ENCODE peak calls at places on chromosomes 4 and X, in ten cellular contexts. One of them, this sample, is unnamed.

GRCh38 chr4:84639143-84639542 is 56.2 kb downstream of the CDS1 start:
- DNase-seq in NCI-H1105: no peak
- DNase-seq in HT-29: no peak
- DNase-seq in stimulated activated CD8-positive, alpha-beta memory T cell treated with anti-CD3 and anti-CD28 coated beads, Interleukin-4, amount 100 ng/mL, for 24 hours: no peak
- DNase-seq in EL: no peak
- DNase-seq in effector memory CD8-positive, alpha-beta T cell: no peak
- DNase-seq in NCI-H82: no peak
- DNase-seq in stimulated activated CD4-positive, alpha-beta T cell treated with anti-CD3 and anti-CD28 coated beads, Interleukin-4, amount 100 ng/mL, for 1 hour: no peak
- DNase-seq in RWPE1: no peak
- DNase-seq in nephron progenitor cell: no peak
- DNase-seq in this sample: no peak

GRCh38 chr4:6229095-6229494 is 28.7 kb upstream of the JAKMIP1 start:
- DNase-seq in effector memory CD8-positive, alpha-beta T cell: no peak
- DNase-seq in NCI-H82: peak
- DNase-seq in stimulated activated CD4-positive, alpha-beta T cell treated with anti-CD3 and anti-CD28 coated beads, Interleukin-4, amount 100 ng/mL, for 1 hour: no peak
- DNase-seq in stimulated activated CD8-positive, alpha-beta memory T cell treated with anti-CD3 and anti-CD28 coated beads, Interleukin-4, amount 100 ng/mL, for 24 hours: no peak
- DNase-seq in HT-29: no peak
- DNase-seq in EL: no peak
- DNase-seq in NCI-H1105: no peak
- DNase-seq in RWPE1: no peak
- DNase-seq in nephron progenitor cell: no peak
- DNase-seq in this sample: no peak

GRCh38 chrX:71533850-71534515 is 1.1 kb downstream of the OGT start:
- DNase-seq in RWPE1: no peak
- DNase-seq in HT-29: peak
- DNase-seq in nephron progenitor cell: peak
- DNase-seq in effector memory CD8-positive, alpha-beta T cell: peak
- DNase-seq in stimulated activated CD8-positive, alpha-beta memory T cell treated with anti-CD3 and anti-CD28 coated beads, Interleukin-4, amount 100 ng/mL, for 24 hours: peak
- DNase-seq in EL: peak
- DNase-seq in stimulated activated CD4-positive, alpha-beta T cell treated with anti-CD3 and anti-CD28 coated beads, Interleukin-4, amount 100 ng/mL, for 1 hour: peak
- DNase-seq in NCI-H82: peak
- DNase-seq in NCI-H1105: peak
- DNase-seq in this sample: peak

GRCh38 chr4:149709640-149710039 is 106.0 kb downstream of the IQCM start:
- DNase-seq in nephron progenitor cell: no peak
- DNase-seq in stimulated activated CD4-positive, alpha-beta T cell treated with anti-CD3 and anti-CD28 coated beads, Interleukin-4, amount 100 ng/mL, for 1 hour: no peak
- DNase-seq in stimulated activated CD8-positive, alpha-beta memory T cell treated with anti-CD3 and anti-CD28 coated beads, Interleukin-4, amount 100 ng/mL, for 24 hours: no peak
- DNase-seq in RWPE1: no peak
- DNase-seq in EL: peak
- DNase-seq in NCI-H1105: no peak
- DNase-seq in NCI-H82: no peak
- DNase-seq in HT-29: no peak
- DNase-seq in effector memory CD8-positive, alpha-beta T cell: no peak
- DNase-seq in this sample: no peak

GRCh38 chr4:131430302-131430701 is 1718.8 kb upstream of the PCDH10 start:
- DNase-seq in NCI-H82: peak
- DNase-seq in RWPE1: no peak
- DNase-seq in NCI-H1105: no peak
- DNase-seq in stimulated activated CD8-positive, alpha-beta memory T cell treated with anti-CD3 and anti-CD28 coated beads, Interleukin-4, amount 100 ng/mL, for 24 hours: no peak
- DNase-seq in EL: no peak
- DNase-seq in stimulated activated CD4-positive, alpha-beta T cell treated with anti-CD3 and anti-CD28 coated beads, Interleukin-4, amount 100 ng/mL, for 1 hour: no peak
- DNase-seq in effector memory CD8-positive, alpha-beta T cell: no peak
- DNase-seq in nephron progenitor cell: no peak
- DNase-seq in HT-29: no peak
- DNase-seq in this sample: no peak

GRCh38 chrX:129115104-129115503 is 408.2 kb downstream of the SMARCA1 start:
- DNase-seq in HT-29: peak
- DNase-seq in nephron progenitor cell: peak
- DNase-seq in effector memory CD8-positive, alpha-beta T cell: no peak
- DNase-seq in stimulated activated CD8-positive, alpha-beta memory T cell treated with anti-CD3 and anti-CD28 coated beads, Interleukin-4, amount 100 ng/mL, for 24 hours: no peak
- DNase-seq in NCI-H1105: no peak
- DNase-seq in RWPE1: peak
- DNase-seq in stimulated activated CD4-positive, alpha-beta T cell treated with anti-CD3 and anti-CD28 coated beads, Interleukin-4, amount 100 ng/mL, for 1 hour: no peak
- DNase-seq in EL: peak
- DNase-seq in NCI-H82: peak
- DNase-seq in this sample: no peak

GRCh38 chr4:113468165-113469022 is 293.1 kb downstream of the CAMK2D start:
- DNase-seq in nephron progenitor cell: no peak
- DNase-seq in stimulated activated CD8-positive, alpha-beta memory T cell treated with anti-CD3 and anti-CD28 coated beads, Interleukin-4, amount 100 ng/mL, for 24 hours: no peak
- DNase-seq in stimulated activated CD4-positive, alpha-beta T cell treated with anti-CD3 and anti-CD28 coated beads, Interleukin-4, amount 100 ng/mL, for 1 hour: peak
- DNase-seq in EL: peak
- DNase-seq in NCI-H82: no peak
- DNase-seq in effector memory CD8-positive, alpha-beta T cell: no peak
- DNase-seq in RWPE1: peak
- DNase-seq in NCI-H1105: no peak
- DNase-seq in HT-29: peak
- DNase-seq in this sample: no peak

GRCh38 chrX:30577362-30577961 is at the start of gene TASL:
- DNase-seq in stimulated activated CD8-positive, alpha-beta memory T cell treated with anti-CD3 and anti-CD28 coated beads, Interleukin-4, amount 100 ng/mL, for 24 hours: no peak
- DNase-seq in EL: no peak
- DNase-seq in NCI-H82: no peak
- DNase-seq in stimulated activated CD4-positive, alpha-beta T cell treated with anti-CD3 and anti-CD28 coated beads, Interleukin-4, amount 100 ng/mL, for 1 hour: peak
- DNase-seq in NCI-H1105: no peak
- DNase-seq in RWPE1: no peak
- DNase-seq in nephron progenitor cell: no peak
- DNase-seq in effector memory CD8-positive, alpha-beta T cell: peak
- DNase-seq in HT-29: no peak
- DNase-seq in this sample: peak

GRCh38 chr4:1463927-1464540 is 57.8 kb upstream of the NKX1-1 start:
- DNase-seq in NCI-H82: no peak
- DNase-seq in HT-29: no peak
- DNase-seq in stimulated activated CD8-positive, alpha-beta memory T cell treated with anti-CD3 and anti-CD28 coated beads, Interleukin-4, amount 100 ng/mL, for 24 hours: no peak
- DNase-seq in nephron progenitor cell: no peak
- DNase-seq in stimulated activated CD4-positive, alpha-beta T cell treated with anti-CD3 and anti-CD28 coated beads, Interleukin-4, amount 100 ng/mL, for 1 hour: no peak
- DNase-seq in RWPE1: no peak
- DNase-seq in NCI-H1105: no peak
- DNase-seq in effector memory CD8-positive, alpha-beta T cell: no peak
- DNase-seq in EL: no peak
- DNase-seq in this sample: no peak

GRCh38 chr4:164381859-164382258 is 372.1 kb upstream of the SMIM31 start:
- DNase-seq in NCI-H82: no peak
- DNase-seq in NCI-H1105: no peak
- DNase-seq in HT-29: no peak
- DNase-seq in stimulated activated CD8-positive, alpha-beta memory T cell treated with anti-CD3 and anti-CD28 coated beads, Interleukin-4, amount 100 ng/mL, for 24 hours: no peak
- DNase-seq in stimulated activated CD4-positive, alpha-beta T cell treated with anti-CD3 and anti-CD28 coated beads, Interleukin-4, amount 100 ng/mL, for 1 hour: no peak
- DNase-seq in EL: no peak
- DNase-seq in effector memory CD8-positive, alpha-beta T cell: no peak
- DNase-seq in RWPE1: no peak
- DNase-seq in nephron progenitor cell: no peak
- DNase-seq in this sample: no peak

GRCh38 chr4:6423575-6423974 is 48.8 kb downstream of the PPP2R2C start:
- DNase-seq in stimulated activated CD8-positive, alpha-beta memory T cell treated with anti-CD3 and anti-CD28 coated beads, Interleukin-4, amount 100 ng/mL, for 24 hours: no peak
- DNase-seq in RWPE1: no peak
- DNase-seq in stimulated activated CD4-positive, alpha-beta T cell treated with anti-CD3 and anti-CD28 coated beads, Interleukin-4, amount 100 ng/mL, for 1 hour: no peak
- DNase-seq in HT-29: no peak
- DNase-seq in nephron progenitor cell: no peak
- DNase-seq in EL: no peak
- DNase-seq in effector memory CD8-positive, alpha-beta T cell: no peak
- DNase-seq in NCI-H82: no peak
- DNase-seq in NCI-H1105: no peak
- DNase-seq in this sample: no peak

This sample was measured in retina.